ENCODE peak calls at places on chromosomes 13 and 19, in ten cellular contexts. P is NB4, Q is IMR-90, T is GM13977, U is BE2C, Z is heart left ventricle, J is NCI-H1694 treated with DMSO at 0.1 percent for 48 hours, N is HS-27A, G is GOT3, W is NCI-H345. D is an unnamed sample.
A peak's percentile ranks its signal among the peaks of the same experiment; 100 is the strongest.

GRCh38 chr19:8900421-8900820 is 68.2 kb downstream of the MBD3L1 start:
- DNase-seq in P (no peak), Q (no peak), T (no peak), U (no peak), Z (no peak), J (no peak), N (no peak), G (no peak), W (no peak), D (no peak)

GRCh38 chr13:33678906-33679657 is 138.9 kb upstream of the RFC3 start:
- DNase-seq in P (no peak), Q (peak; percentile 1), T (peak; percentile 91), U (peak; percentile 19), Z (peak; percentile 61), J (no peak), N (no peak), G (no peak), W (no peak), D (peak; percentile 74)

GRCh38 chr13:50284540-50284939 is 269.3 kb downstream of the KCNRG start:
- DNase-seq in P (peak; percentile 63), Q (no peak), T (no peak), U (no peak), Z (no peak), J (no peak), N (no peak), G (no peak), W (no peak), D (no peak)

GRCh38 chr19:29380581-29380980 is 145.2 kb upstream of the VSTM2B start:
- DNase-seq in P (no peak), Q (no peak), T (no peak), U (no peak), Z (no peak), J (no peak), N (no peak), G (no peak), W (no peak), D (no peak)

GRCh38 chr13:106234656-106235055 is 300.8 kb downstream of the EFNB2 start:
- DNase-seq in P (no peak), Q (no peak), T (no peak), U (no peak), Z (no peak), J (no peak), N (no peak), G (no peak), W (no peak), D (no peak)

GRCh38 chr19:12769689-12770088 is 5.7 kb downstream of the HOOK2 start:
- DNase-seq in P (no peak), Q (no peak), T (no peak), U (peak; percentile 78), Z (no peak), J (no peak), N (no peak), G (no peak), W (no peak), D (peak; percentile 58)

GRCh38 chr13:102141625-102142472 is 260.0 kb downstream of the FGF14 start:
- DNase-seq in P (peak; percentile 12), Q (peak; percentile 35), T (peak; percentile 7), U (no peak), Z (no peak), J (peak; percentile 40), N (no peak), G (no peak), W (peak; percentile 30), D (no peak)

GRCh38 chr19:33674575-33675367 is 53.0 kb downstream of the CHST8 start:
- DNase-seq in P (no peak), Q (no peak), T (no peak), U (peak; percentile 40), Z (no peak), J (no peak), N (no peak), G (no peak), W (no peak), D (no peak)

GRCh38 chr13:20519887-20520286 is 5.8 kb downstream of the CRYL1 start:
- DNase-seq in P (no peak), Q (no peak), T (no peak), U (no peak), Z (no peak), J (no peak), N (no peak), G (no peak), W (no peak), D (no peak)

GRCh38 chr13:19606152-19606551 is 27.3 kb upstream of the MPHOSPH8 start:
- DNase-seq in P (no peak), Q (peak; percentile 48), T (no peak), U (no peak), Z (no peak), J (no peak), N (no peak), G (no peak), W (no peak), D (no peak)

GRCh38 chr13:28636078-28636477 is 22.9 kb upstream of the POMP start:
- DNase-seq in P (no peak), Q (peak; percentile 84), T (no peak), U (no peak), Z (no peak), J (no peak), N (no peak), G (no peak), W (no peak), D (no peak)

GRCh38 chr19:6402834-6403608 is 10.1 kb upstream of the GTF2F1 start:
- DNase-seq in P (no peak), Q (peak; percentile 52), T (no peak), U (no peak), Z (no peak), J (no peak), N (no peak), G (no peak), W (no peak), D (no peak)

GRCh38 chr19:39319098-39319891 is 1.4 kb downstream of the LRFN1 start:
- DNase-seq in P (no peak), Q (no peak), T (no peak), U (no peak), Z (no peak), J (no peak), N (no peak), G (no peak), W (no peak), D (no peak)

GRCh38 chr19:13887039-13887438 is 10.1 kb downstream of the NANOS3 start:
- DNase-seq in P (peak; percentile 74), Q (no peak), T (no peak), U (no peak), Z (no peak), J (no peak), N (no peak), G (no peak), W (no peak), D (no peak)

GRCh38 chr13:104318121-104318520 is 1251.9 kb upstream of the SLC10A2 start:
- DNase-seq in P (peak; percentile 16), Q (peak; percentile 49), T (no peak), U (peak; percentile 25), Z (no peak), J (peak; percentile 76), N (no peak), G (no peak), W (no peak), D (no peak)

GRCh38 chr13:104975272-104975671 is 1560.2 kb downstream of the EFNB2 start:
- DNase-seq in P (no peak), Q (no peak), T (peak; percentile 24), U (no peak), Z (no peak), J (no peak), N (no peak), G (no peak), W (no peak), D (no peak)

GRCh38 chr19:1072371-1073015 is 5.5 kb downstream of the ARHGAP45 start:
- DNase-seq in P (no peak), Q (no peak), T (no peak), U (no peak), Z (no peak), J (no peak), N (no peak), G (no peak), W (no peak), D (no peak)

GRCh38 chr19:57269515-57270250 is 10.6 kb upstream of the ZNF460 start:
- DNase-seq in P (no peak), Q (peak; percentile 96), T (peak; percentile 31), U (no peak), Z (no peak), J (no peak), N (no peak), G (no peak), W (no peak), D (no peak)

GRCh38 chr19:38528931-38529330 is 88.8 kb downstream of the MAP4K1 start:
- DNase-seq in P (no peak), Q (no peak), T (no peak), U (no peak), Z (no peak), J (no peak), N (no peak), G (no peak), W (no peak), D (no peak)

GRCh38 chr19:37930416-37930815 is 23.4 kb downstream of the SIPA1L3 start:
- DNase-seq in P (no peak), Q (no peak), T (no peak), U (no peak), Z (no peak), J (no peak), N (no peak), G (no peak), W (no peak), D (no peak)

GRCh38 chr13:30898721-30899188 is 7.3 kb upstream of the MEDAG start:
- DNase-seq in P (no peak), Q (peak; percentile 98), T (no peak), U (no peak), Z (peak; percentile 55), J (no peak), N (no peak), G (peak; percentile 9), W (no peak), D (no peak)

GRCh38 chr13:23618341-23618740 is 48.1 kb downstream of the TNFRSF19 start:
- DNase-seq in P (no peak), Q (peak; percentile 98), T (no peak), U (no peak), Z (no peak), J (no peak), N (peak; percentile 68), G (no peak), W (no peak), D (no peak)

GRCh38 chr19:41951686-41952172 is 7.4 kb downstream of the RABAC1 start:
- DNase-seq in P (peak; percentile 65), Q (peak; percentile 65), T (peak; percentile 87), U (peak; percentile 86), Z (peak; percentile 68), J (peak; percentile 70), N (peak; percentile 82), G (no peak), W (peak; percentile 74), D (peak; percentile 79)

GRCh38 chr19:1748703-1749341 is 4.5 kb upstream of the ONECUT3 start:
- DNase-seq in P (no peak), Q (no peak), T (peak; percentile 58), U (no peak), Z (no peak), J (no peak), N (no peak), G (no peak), W (no peak), D (no peak)

D was measured in activated T-helper 9 cell treated with anti-CD3 and anti-CD28 coated beads, Interleukin-2, amount 50 U/mL, for 16 hours.